ENCODE peak calls at places on chromosome 12, in eight cellular contexts. S, W, H, P, K, X, Q and J are unnamed samples.

GRCh38 chr12:124394462-124395128 is 99.7 kb downstream of the RFLNA start:
- DNase-seq in S (no peak), W (no peak), H (no peak), P (no peak), K (no peak), X (no peak), Q (no peak), J (no peak)

GRCh38 chr12:1591029-1591428 is 3.4 kb downstream of the FBXL14 start:
- DNase-seq in S (no peak), W (no peak), H (no peak), P (peak; percentile 50), K (no peak), X (peak; percentile 67), Q (no peak), J (no peak)

GRCh38 chr12:77189463-77189862 is 124.1 kb upstream of the E2F7 start:
- DNase-seq in S (no peak), W (no peak), H (no peak), P (no peak), K (no peak), X (no peak), Q (no peak), J (peak; percentile 80)

GRCh38 chr12:105330938-105331804 is 680 bp downstream of the C12orf75 start:
- DNase-seq in S (no peak), W (peak; percentile 22), H (no peak), P (peak; percentile 39), K (no peak), X (no peak), Q (no peak), J (no peak)

GRCh38 chr12:99108924-99109323 is 463.8 kb downstream of the APAF1 start:
- DNase-seq in S (no peak), W (no peak), H (no peak), P (no peak), K (no peak), X (no peak), Q (no peak), J (no peak)

GRCh38 chr12:12091977-12092663 is 21.4 kb downstream of the BCL2L14 start:
- DNase-seq in S (no peak), W (no peak), H (no peak), P (no peak), K (no peak), X (no peak), Q (peak; percentile 81), J (no peak)

GRCh38 chr12:43758247-43758727 is 303 bp downstream of the PUS7L start:
- DNase-seq in S (no peak), W (peak; percentile 13), H (no peak), P (no peak), K (no peak), X (peak; percentile 39), Q (peak; percentile 50), J (no peak)

GRCh38 chr12:45217846-45218245 is 2.0 kb downstream of the ANO6 start:
- DNase-seq in S (no peak), W (no peak), H (no peak), P (no peak), K (no peak), X (no peak), Q (no peak), J (no peak)

GRCh38 chr12:15011162-15011561 is 38.3 kb downstream of the PDE6H start:
- DNase-seq in S (no peak), W (no peak), H (no peak), P (no peak), K (no peak), X (no peak), Q (no peak), J (no peak)

GRCh38 chr12:30813741-30814687 is 59.3 kb upstream of the CAPRIN2 start:
- DNase-seq in S (no peak), W (no peak), H (no peak), P (no peak), K (no peak), X (no peak), Q (no peak), J (no peak)

GRCh38 chr12:49707812-49708147 is 575 bp upstream of the FMNL3 start:
- DNase-seq in S (no peak), W (no peak), H (no peak), P (no peak), K (no peak), X (no peak), Q (no peak), J (no peak)

GRCh38 chr12:64186789-64187188 is 35.3 kb downstream of the KICS2 start:
- DNase-seq in S (no peak), W (no peak), H (no peak), P (peak; percentile 21), K (no peak), X (peak; percentile 33), Q (no peak), J (no peak)

GRCh38 chr12:57243521-57244305 is 7.3 kb downstream of the STAC3 start:
- DNase-seq in S (peak; percentile 78), W (peak; percentile 86), H (peak; percentile 68), P (peak; percentile 85), K (peak; percentile 62), X (peak; percentile 93), Q (peak; percentile 52), J (no peak)

GRCh38 chr12:56029666-56030293 is 8.9 kb downstream of the IKZF4 start:
- DNase-seq in S (no peak), W (peak; percentile 34), H (no peak), P (peak; percentile 71), K (peak; percentile 45), X (peak; percentile 78), Q (peak; percentile 1), J (no peak)

GRCh38 chr12:31620311-31620710 is 29.4 kb upstream of the DENND5B start:
- DNase-seq in S (no peak), W (no peak), H (no peak), P (no peak), K (no peak), X (peak; percentile 12), Q (no peak), J (no peak)

GRCh38 chr12:121795029-121795977 is 1.8 kb upstream of the RHOF start:
- DNase-seq in S (peak; percentile 78), W (peak; percentile 85), H (peak; percentile 77), P (peak; percentile 86), K (peak; percentile 87), X (peak; percentile 81), Q (peak; percentile 72), J (no peak)

GRCh38 chr12:11954181-11954580 is 116.6 kb upstream of the BCL2L14 start:
- DNase-seq in S (no peak), W (no peak), H (no peak), P (peak; percentile 35), K (no peak), X (no peak), Q (no peak), J (no peak)